ENCODE peak calls at places on chromosomes 1 and 21, in eight cellular contexts. One of them, this sample, is unnamed.

GRCh38 chr1:205481629-205482071 is 22.8 kb upstream of the CDK18 start:
- DNase-seq in CD4-positive, alpha-beta memory T cell: no peak
- DNase-seq in brain microvascular endothelial cell: no peak
- DNase-seq in foreskin fibroblast: no peak
- DNase-seq in Panc1: no peak
- DNase-seq in left ventricle myocardium inferior: no peak
- DNase-seq in GM23338: no peak
- DNase-seq in dorsolateral prefrontal cortex: no peak
- DNase-seq in this sample: no peak

GRCh38 chr1:171506525-171507304 is 21.4 kb downstream of the PRRC2C start:
- DNase-seq in CD4-positive, alpha-beta memory T cell: no peak
- DNase-seq in brain microvascular endothelial cell: no peak
- DNase-seq in foreskin fibroblast: no peak
- DNase-seq in Panc1: no peak
- DNase-seq in left ventricle myocardium inferior: no peak
- DNase-seq in GM23338: peak
- DNase-seq in dorsolateral prefrontal cortex: no peak
- DNase-seq in this sample: no peak

GRCh38 chr1:21638531-21639341 is 30.4 kb downstream of the RAP1GAP start:
- DNase-seq in CD4-positive, alpha-beta memory T cell: no peak
- DNase-seq in brain microvascular endothelial cell: no peak
- DNase-seq in foreskin fibroblast: peak
- DNase-seq in Panc1: peak
- DNase-seq in left ventricle myocardium inferior: peak
- DNase-seq in GM23338: no peak
- DNase-seq in dorsolateral prefrontal cortex: no peak
- DNase-seq in this sample: no peak

GRCh38 chr1:182143825-182144661 is 82.5 kb upstream of the ZNF648 start:
- DNase-seq in CD4-positive, alpha-beta memory T cell: no peak
- DNase-seq in brain microvascular endothelial cell: no peak
- DNase-seq in foreskin fibroblast: peak
- DNase-seq in Panc1: no peak
- DNase-seq in left ventricle myocardium inferior: peak
- DNase-seq in GM23338: no peak
- DNase-seq in dorsolateral prefrontal cortex: peak
- DNase-seq in this sample: peak

GRCh38 chr1:27428316-27429028 is 36.0 kb downstream of the GPR3 start:
- DNase-seq in CD4-positive, alpha-beta memory T cell: no peak
- DNase-seq in brain microvascular endothelial cell: no peak
- DNase-seq in foreskin fibroblast: peak
- DNase-seq in Panc1: no peak
- DNase-seq in left ventricle myocardium inferior: peak
- DNase-seq in GM23338: peak
- DNase-seq in dorsolateral prefrontal cortex: no peak
- DNase-seq in this sample: no peak

GRCh38 chr1:208476825-208477170 is 232.6 kb upstream of the PLXNA2 start:
- DNase-seq in CD4-positive, alpha-beta memory T cell: no peak
- DNase-seq in brain microvascular endothelial cell: no peak
- DNase-seq in foreskin fibroblast: no peak
- DNase-seq in Panc1: no peak
- DNase-seq in left ventricle myocardium inferior: no peak
- DNase-seq in GM23338: no peak
- DNase-seq in dorsolateral prefrontal cortex: no peak
- DNase-seq in this sample: no peak

GRCh38 chr1:55476445-55477015 is 261.4 kb upstream of the USP24 start:
- DNase-seq in CD4-positive, alpha-beta memory T cell: no peak
- DNase-seq in brain microvascular endothelial cell: no peak
- DNase-seq in foreskin fibroblast: peak
- DNase-seq in Panc1: no peak
- DNase-seq in left ventricle myocardium inferior: no peak
- DNase-seq in GM23338: no peak
- DNase-seq in dorsolateral prefrontal cortex: no peak
- DNase-seq in this sample: no peak

GRCh38 chr1:2914702-2915101 is 106.6 kb upstream of the ACTRT2 start:
- DNase-seq in CD4-positive, alpha-beta memory T cell: no peak
- DNase-seq in brain microvascular endothelial cell: no peak
- DNase-seq in foreskin fibroblast: no peak
- DNase-seq in Panc1: no peak
- DNase-seq in left ventricle myocardium inferior: no peak
- DNase-seq in GM23338: no peak
- DNase-seq in dorsolateral prefrontal cortex: peak
- DNase-seq in this sample: no peak

GRCh38 chr21:45562401-45562800 is 20.2 kb upstream of the SLC19A1 start:
- DNase-seq in CD4-positive, alpha-beta memory T cell: no peak
- DNase-seq in brain microvascular endothelial cell: no peak
- DNase-seq in foreskin fibroblast: no peak
- DNase-seq in Panc1: no peak
- DNase-seq in left ventricle myocardium inferior: no peak
- DNase-seq in GM23338: no peak
- DNase-seq in dorsolateral prefrontal cortex: no peak
- DNase-seq in this sample: no peak

GRCh38 chr1:27366411-27367159 is at the start of gene MAP3K6:
- DNase-seq in CD4-positive, alpha-beta memory T cell: peak
- DNase-seq in brain microvascular endothelial cell: peak
- DNase-seq in foreskin fibroblast: peak
- DNase-seq in Panc1: no peak
- DNase-seq in left ventricle myocardium inferior: peak
- DNase-seq in GM23338: peak
- DNase-seq in dorsolateral prefrontal cortex: peak
- DNase-seq in this sample: no peak

GRCh38 chr1:219575563-219575962 is 37.3 kb downstream of the ZC3H11B start:
- DNase-seq in CD4-positive, alpha-beta memory T cell: no peak
- DNase-seq in brain microvascular endothelial cell: no peak
- DNase-seq in foreskin fibroblast: no peak
- DNase-seq in Panc1: no peak
- DNase-seq in left ventricle myocardium inferior: no peak
- DNase-seq in GM23338: no peak
- DNase-seq in dorsolateral prefrontal cortex: no peak
- DNase-seq in this sample: no peak

GRCh38 chr1:58754683-58755467 is 29.0 kb downstream of the JUN start:
- DNase-seq in CD4-positive, alpha-beta memory T cell: peak
- DNase-seq in brain microvascular endothelial cell: no peak
- DNase-seq in foreskin fibroblast: no peak
- DNase-seq in Panc1: no peak
- DNase-seq in left ventricle myocardium inferior: no peak
- DNase-seq in GM23338: no peak
- DNase-seq in dorsolateral prefrontal cortex: no peak
- DNase-seq in this sample: no peak

GRCh38 chr1:36380782-36381181 is 4.9 kb downstream of the STK40 start:
- DNase-seq in CD4-positive, alpha-beta memory T cell: no peak
- DNase-seq in brain microvascular endothelial cell: no peak
- DNase-seq in foreskin fibroblast: no peak
- DNase-seq in Panc1: no peak
- DNase-seq in left ventricle myocardium inferior: no peak
- DNase-seq in GM23338: no peak
- DNase-seq in dorsolateral prefrontal cortex: no peak
- DNase-seq in this sample: no peak

GRCh38 chr1:17274186-17275170 is 25.6 kb downstream of the PADI3 start:
- DNase-seq in CD4-positive, alpha-beta memory T cell: no peak
- DNase-seq in brain microvascular endothelial cell: peak
- DNase-seq in foreskin fibroblast: peak
- DNase-seq in Panc1: no peak
- DNase-seq in left ventricle myocardium inferior: no peak
- DNase-seq in GM23338: peak
- DNase-seq in dorsolateral prefrontal cortex: no peak
- DNase-seq in this sample: no peak

GRCh38 chr1:71463144-71463543 is 382.3 kb upstream of the ZRANB2 start:
- DNase-seq in CD4-positive, alpha-beta memory T cell: no peak
- DNase-seq in brain microvascular endothelial cell: no peak
- DNase-seq in foreskin fibroblast: peak
- DNase-seq in Panc1: no peak
- DNase-seq in left ventricle myocardium inferior: no peak
- DNase-seq in GM23338: no peak
- DNase-seq in dorsolateral prefrontal cortex: no peak
- DNase-seq in this sample: no peak

GRCh38 chr1:185843297-185843869 is 109.2 kb downstream of the HMCN1 start:
- DNase-seq in CD4-positive, alpha-beta memory T cell: no peak
- DNase-seq in brain microvascular endothelial cell: no peak
- DNase-seq in foreskin fibroblast: no peak
- DNase-seq in Panc1: no peak
- DNase-seq in left ventricle myocardium inferior: no peak
- DNase-seq in GM23338: peak
- DNase-seq in dorsolateral prefrontal cortex: no peak
- DNase-seq in this sample: no peak

GRCh38 chr1:12063141-12064072 is at the start of gene TNFRSF8:
- DNase-seq in CD4-positive, alpha-beta memory T cell: no peak
- DNase-seq in brain microvascular endothelial cell: peak
- DNase-seq in foreskin fibroblast: peak
- DNase-seq in Panc1: no peak
- DNase-seq in left ventricle myocardium inferior: no peak
- DNase-seq in GM23338: peak
- DNase-seq in dorsolateral prefrontal cortex: no peak
- DNase-seq in this sample: no peak

GRCh38 chr1:116537439-116537838 is 33.4 kb downstream of the CD58 start:
- DNase-seq in CD4-positive, alpha-beta memory T cell: no peak
- DNase-seq in brain microvascular endothelial cell: no peak
- DNase-seq in foreskin fibroblast: peak
- DNase-seq in Panc1: no peak
- DNase-seq in left ventricle myocardium inferior: no peak
- DNase-seq in GM23338: no peak
- DNase-seq in dorsolateral prefrontal cortex: no peak
- DNase-seq in this sample: no peak

GRCh38 chr1:234545512-234546386 is 64.2 kb downstream of the IRF2BP2 start:
- DNase-seq in CD4-positive, alpha-beta memory T cell: no peak
- DNase-seq in brain microvascular endothelial cell: no peak
- DNase-seq in foreskin fibroblast: no peak
- DNase-seq in Panc1: no peak
- DNase-seq in left ventricle myocardium inferior: no peak
- DNase-seq in GM23338: no peak
- DNase-seq in dorsolateral prefrontal cortex: no peak
- DNase-seq in this sample: no peak

GRCh38 chr1:152613511-152613910 is at the start of gene LCE3B:
- DNase-seq in CD4-positive, alpha-beta memory T cell: no peak
- DNase-seq in brain microvascular endothelial cell: no peak
- DNase-seq in foreskin fibroblast: no peak
- DNase-seq in Panc1: no peak
- DNase-seq in left ventricle myocardium inferior: no peak
- DNase-seq in GM23338: no peak
- DNase-seq in dorsolateral prefrontal cortex: no peak
- DNase-seq in this sample: no peak

GRCh38 chr21:38987551-38988210 is 182.0 kb downstream of the ETS2 start:
- DNase-seq in CD4-positive, alpha-beta memory T cell: no peak
- DNase-seq in brain microvascular endothelial cell: no peak
- DNase-seq in foreskin fibroblast: peak
- DNase-seq in Panc1: no peak
- DNase-seq in left ventricle myocardium inferior: no peak
- DNase-seq in GM23338: no peak
- DNase-seq in dorsolateral prefrontal cortex: no peak
- DNase-seq in this sample: no peak

GRCh38 chr1:192489748-192490147 is 85.8 kb upstream of the RGS1 start:
- DNase-seq in CD4-positive, alpha-beta memory T cell: no peak
- DNase-seq in brain microvascular endothelial cell: peak
- DNase-seq in foreskin fibroblast: peak
- DNase-seq in Panc1: no peak
- DNase-seq in left ventricle myocardium inferior: peak
- DNase-seq in GM23338: peak
- DNase-seq in dorsolateral prefrontal cortex: no peak
- DNase-seq in this sample: peak

GRCh38 chr1:183792300-183792699 is 12.6 kb upstream of the RGL1 start:
- DNase-seq in CD4-positive, alpha-beta memory T cell: no peak
- DNase-seq in brain microvascular endothelial cell: no peak
- DNase-seq in foreskin fibroblast: no peak
- DNase-seq in Panc1: no peak
- DNase-seq in left ventricle myocardium inferior: no peak
- DNase-seq in GM23338: no peak
- DNase-seq in dorsolateral prefrontal cortex: no peak
- DNase-seq in this sample: no peak

GRCh38 chr1:205248793-205249601 is 21.3 kb downstream of the TMCC2 start:
- DNase-seq in CD4-positive, alpha-beta memory T cell: no peak
- DNase-seq in brain microvascular endothelial cell: no peak
- DNase-seq in foreskin fibroblast: peak
- DNase-seq in Panc1: no peak
- DNase-seq in left ventricle myocardium inferior: peak
- DNase-seq in GM23338: no peak
- DNase-seq in dorsolateral prefrontal cortex: peak
- DNase-seq in this sample: no peak

DNA sequence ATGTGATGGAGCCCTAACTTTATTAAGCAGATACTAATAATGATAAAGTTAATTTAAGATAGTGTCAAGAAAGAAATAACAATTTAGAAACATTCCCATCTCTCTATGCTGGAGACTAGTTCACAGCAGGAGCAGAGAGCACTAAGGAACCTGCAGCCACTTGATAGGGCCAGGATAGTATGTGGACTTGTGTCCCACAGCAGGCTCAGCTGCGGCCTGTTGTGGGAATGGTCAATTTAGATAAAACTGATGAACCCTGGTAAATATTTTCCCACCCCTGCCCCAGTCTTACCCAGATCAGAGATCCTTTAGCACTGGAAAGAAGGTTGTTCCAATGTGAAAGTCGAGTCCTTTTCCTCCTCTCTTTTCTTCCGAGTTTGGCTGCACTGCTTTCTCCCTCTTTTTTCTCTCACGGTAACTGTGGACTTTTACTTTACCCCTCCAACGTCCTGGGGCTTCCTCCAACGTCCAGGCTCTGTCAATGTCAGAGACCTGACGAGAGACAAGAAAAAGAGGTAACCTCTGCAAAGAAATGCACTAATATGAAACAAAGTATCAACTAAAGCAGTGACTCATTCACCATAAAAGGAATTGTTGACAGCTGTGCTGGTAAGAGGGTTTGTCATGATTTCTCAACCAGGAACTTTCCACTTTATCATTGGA is at the start of gene GBP2:
- DNase-seq in CD4-positive, alpha-beta memory T cell: peak
- DNase-seq in brain microvascular endothelial cell: peak
- DNase-seq in foreskin fibroblast: peak
- DNase-seq in Panc1: no peak
- DNase-seq in left ventricle myocardium inferior: no peak
- DNase-seq in GM23338: no peak
- DNase-seq in dorsolateral prefrontal cortex: no peak
- DNase-seq in this sample: peak
- H3K4me3 ChIP-seq in CD4-positive, alpha-beta memory T cell: peak
- H3K4me3 ChIP-seq in brain microvascular endothelial cell: peak
- H3K4me3 ChIP-seq in foreskin fibroblast: peak
- H3K4me3 ChIP-seq in Panc1: peak
- H3K4me3 ChIP-seq in left ventricle myocardium inferior: peak
- H3K4me3 ChIP-seq in GM23338: no peak
- H3K4me3 ChIP-seq in dorsolateral prefrontal cortex: peak
- H3K4me3 ChIP-seq in this sample: no peak

GRCh38 chr1:91747666-91748065 is 138.3 kb downstream of the TGFBR3 start:
- DNase-seq in CD4-positive, alpha-beta memory T cell: no peak
- DNase-seq in brain microvascular endothelial cell: no peak
- DNase-seq in foreskin fibroblast: no peak
- DNase-seq in Panc1: no peak
- DNase-seq in left ventricle myocardium inferior: no peak
- DNase-seq in GM23338: no peak
- DNase-seq in dorsolateral prefrontal cortex: no peak
- DNase-seq in this sample: no peak
- H3K4me3 ChIP-seq in CD4-positive, alpha-beta memory T cell: no peak
- H3K4me3 ChIP-seq in brain microvascular endothelial cell: no peak
- H3K4me3 ChIP-seq in foreskin fibroblast: no peak
- H3K4me3 ChIP-seq in Panc1: no peak
- H3K4me3 ChIP-seq in left ventricle myocardium inferior: no peak
- H3K4me3 ChIP-seq in GM23338: no peak
- H3K4me3 ChIP-seq in dorsolateral prefrontal cortex: no peak
- H3K4me3 ChIP-seq in this sample: no peak

GRCh38 chr21:16194851-16195251 is 465.1 kb downstream of the USP25 start:
- DNase-seq in CD4-positive, alpha-beta memory T cell: no peak
- DNase-seq in brain microvascular endothelial cell: peak
- DNase-seq in foreskin fibroblast: peak
- DNase-seq in Panc1: no peak
- DNase-seq in left ventricle myocardium inferior: no peak
- DNase-seq in GM23338: no peak
- DNase-seq in dorsolateral prefrontal cortex: no peak
- DNase-seq in this sample: no peak
- H3K4me3 ChIP-seq in CD4-positive, alpha-beta memory T cell: no peak
- H3K4me3 ChIP-seq in brain microvascular endothelial cell: peak
- H3K4me3 ChIP-seq in foreskin fibroblast: peak
- H3K4me3 ChIP-seq in Panc1: no peak
- H3K4me3 ChIP-seq in left ventricle myocardium inferior: peak
- H3K4me3 ChIP-seq in GM23338: no peak
- H3K4me3 ChIP-seq in dorsolateral prefrontal cortex: peak
- H3K4me3 ChIP-seq in this sample: peak

GRCh38 chr1:228084797-228085196 is 2.3 kb downstream of the ARF1 start:
- DNase-seq in CD4-positive, alpha-beta memory T cell: no peak
- DNase-seq in brain microvascular endothelial cell: no peak
- DNase-seq in foreskin fibroblast: no peak
- DNase-seq in Panc1: no peak
- DNase-seq in left ventricle myocardium inferior: peak
- DNase-seq in GM23338: no peak
- DNase-seq in dorsolateral prefrontal cortex: no peak
- DNase-seq in this sample: no peak
- H3K4me3 ChIP-seq in CD4-positive, alpha-beta memory T cell: peak
- H3K4me3 ChIP-seq in brain microvascular endothelial cell: peak
- H3K4me3 ChIP-seq in foreskin fibroblast: peak
- H3K4me3 ChIP-seq in Panc1: peak
- H3K4me3 ChIP-seq in left ventricle myocardium inferior: peak
- H3K4me3 ChIP-seq in GM23338: peak
- H3K4me3 ChIP-seq in dorsolateral prefrontal cortex: peak
- H3K4me3 ChIP-seq in this sample: peak

This sample was measured in skeletal muscle cell.